ENCODE peak calls at places on chromosomes 4 and X, in six cellular contexts. J is NB4, P is K562, W is HepG2, I is A549, H is endothelial cell of umbilical vein. Q is an unnamed sample.

GRCh38 chr4:55512922-55513571 is 33.7 kb downstream of the CLOCK start:
- DNase-seq in H (no peak), W (peak; percentile 20), P (no peak), I (no peak), J (no peak), Q (no peak)

GRCh38 chr4:36067116-36067515 is 177.2 kb downstream of the ARAP2 start:
- DNase-seq in P (no peak), H (no peak), W (no peak), J (peak; percentile 19), I (no peak), Q (no peak)

GRCh38 chr4:81030617-81031388 is at the start of gene BMP3:
- DNase-seq in P (no peak), H (no peak), W (no peak), J (no peak), I (no peak), Q (no peak)

GRCh38 chrX:21638311-21638710 is 19.8 kb downstream of the KLHL34 start:
- DNase-seq in H (no peak), P (no peak), J (no peak), W (no peak), I (no peak), Q (no peak)

GRCh38 chrX:134396174-134396573 is 63.8 kb upstream of the HPRT1 start:
- DNase-seq in P (peak; percentile 12), J (peak; percentile 22), W (no peak), I (peak; percentile 14), H (peak; percentile 16), Q (no peak)

GRCh38 chr4:126627255-126627654 is 1005.5 kb upstream of the INTU start:
- DNase-seq in P (no peak), I (no peak), J (peak; percentile 13), H (peak; percentile 44), W (no peak), Q (no peak)

GRCh38 chr4:118034061-118034785 is at the start of gene NDST3:
- DNase-seq in P (no peak), H (peak; percentile 62), J (peak; percentile 82), W (peak; percentile 32), I (peak; percentile 44), Q (no peak)

GRCh38 chrX:41145920-41146608 is 60.8 kb downstream of the USP9X start:
- DNase-seq in I (no peak), J (peak; percentile 27), W (no peak), P (no peak), H (peak; percentile 69), Q (no peak)

GRCh38 chr4:7344650-7345049 is 90.1 kb downstream of the PSAPL1 start:
- DNase-seq in H (no peak), I (no peak), J (no peak), P (no peak), W (no peak), Q (no peak)

GRCh38 chr4:186326391-186326790 is 60.4 kb downstream of the F11 start:
- DNase-seq in W (no peak), P (no peak), J (no peak), H (no peak), I (no peak), Q (no peak)

GRCh38 chrX:48468247-48468671 is 1.8 kb downstream of the SLC38A5 start:
- DNase-seq in W (no peak), I (no peak), H (no peak), J (peak; percentile 74), P (peak; percentile 77), Q (no peak)

GRCh38 chrX:70592091-70592490 is 147.5 kb downstream of the DLG3 start:
- DNase-seq in I (peak; percentile 14), W (no peak), J (peak; percentile 9), H (peak; percentile 1), P (no peak), Q (no peak)

GRCh38 chr4:55444822-55445221 is 49.1 kb downstream of the TMEM165 start:
- DNase-seq in H (peak; percentile 31), J (peak; percentile 31), W (peak; percentile 7), I (no peak), P (no peak), Q (no peak)

GRCh38 chr4:149549911-149550310 is 265.7 kb downstream of the IQCM start:
- DNase-seq in W (no peak), H (no peak), I (no peak), P (no peak), J (no peak), Q (no peak)

GRCh38 chr4:158949094-158949493 is 153.8 kb upstream of the RAPGEF2 start:
- DNase-seq in H (peak; percentile 82), J (no peak), W (no peak), P (no peak), I (no peak), Q (no peak)

GRCh38 chrX:1242901-1243402 is 25.7 kb upstream of the CSF2RA start:
- DNase-seq in H (no peak), P (no peak), J (peak; percentile 32), I (no peak), W (no peak), Q (peak; percentile 51)

GRCh38 chr4:142095886-142096605 is 459.7 kb downstream of the IL15 start:
- DNase-seq in H (peak; percentile 94), P (no peak), W (no peak), J (no peak), I (peak; percentile 49), Q (no peak)

GRCh38 chrX:46831620-46832327 is 5.1 kb upstream of the RP2 start:
- DNase-seq in W (no peak), P (no peak), H (no peak), I (no peak), J (no peak), Q (no peak)

GRCh38 chrX:24314019-24314635 is at the start of gene SUPT20HL2:
- DNase-seq in H (no peak), J (no peak), W (no peak), I (no peak), P (no peak), Q (no peak)

GRCh38 chr4:70280567-70280966 is 38.2 kb downstream of the CSN3 start:
- DNase-seq in H (no peak), W (no peak), P (no peak), J (no peak), I (no peak), Q (no peak)

GRCh38 chrX:45774961-45775360 is 574.3 kb upstream of the DIPK2B start:
- DNase-seq in I (no peak), J (peak; percentile 68), P (no peak), H (peak; percentile 79), W (no peak), Q (no peak)

GRCh38 chr4:74267998-74268606 is 40.2 kb upstream of the EPGN start:
- DNase-seq in W (no peak), J (no peak), H (peak; percentile 14), I (no peak), P (no peak), Q (no peak)

GRCh38 chr4:19883841-19884240 is 367.9 kb upstream of the SLIT2 start:
- DNase-seq in W (no peak), H (no peak), P (no peak), J (no peak), I (no peak), Q (no peak)

GRCh38 chr4:24094726-24095125 is 204.9 kb upstream of the PPARGC1A start:
- DNase-seq in J (no peak), H (no peak), P (no peak), W (no peak), I (no peak), Q (no peak)

GRCh38 chrX:31057291-31057690 is 14.6 kb downstream of the FTHL17 start:
- DNase-seq in P (no peak), W (no peak), I (no peak), J (no peak), H (no peak), Q (no peak)

GRCh38 chrX:98568795-98569194 is 1685.1 kb downstream of the RPA4 start:
- DNase-seq in I (no peak), W (no peak), H (no peak), J (no peak), P (no peak), Q (no peak)

GRCh38 chr4:76307670-76308014 is 1.1 kb downstream of the STBD1 start:
- DNase-seq in J (no peak), P (no peak), I (no peak), W (no peak), H (no peak), Q (no peak)
- TF ChIP-seq MYC in J (no peak), P (no peak), I (no peak), W (no peak), H (no peak), Q (no peak)

GRCh38 chr4:153651041-153651960 is 32.8 kb upstream of the TLR2 start:
- DNase-seq in J (peak; percentile 94), P (no peak), H (no peak), I (no peak), W (no peak), Q (no peak)
- TF ChIP-seq MYC in J (peak; percentile 12), P (no peak), H (no peak), I (no peak), W (no peak), Q (no peak)

DNA sequence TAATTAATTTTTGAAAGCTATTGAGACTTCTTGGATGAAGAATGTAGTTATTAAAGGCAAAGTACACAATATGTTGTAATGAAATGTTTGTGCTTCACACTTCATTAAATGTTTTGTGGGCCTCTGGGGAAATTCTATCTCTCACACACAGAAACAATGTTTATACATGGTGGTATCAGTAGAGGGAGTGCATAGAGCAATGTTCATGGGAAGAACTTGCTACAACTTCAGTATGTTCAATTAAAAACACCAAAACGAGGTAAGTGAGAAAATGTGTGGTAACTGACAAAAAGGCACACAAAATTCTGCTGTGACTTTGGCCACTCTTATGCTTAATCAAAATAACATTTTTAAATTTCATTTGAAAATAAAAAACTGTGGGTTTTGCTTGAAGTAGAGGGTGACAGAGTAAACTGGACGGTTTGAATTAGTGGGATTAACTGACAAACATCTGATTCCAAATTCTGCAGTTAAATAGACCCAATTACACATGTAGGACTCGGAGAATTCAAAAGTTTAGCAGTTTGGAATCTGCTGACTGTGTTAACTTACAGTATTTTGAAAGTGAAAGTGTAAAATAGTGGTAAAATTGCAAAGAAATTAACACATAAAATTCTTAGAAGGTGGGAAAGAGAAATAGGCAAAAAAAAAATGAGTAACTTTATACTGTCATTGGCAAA is 111.4 kb upstream of the TTC29 start:
- DNase-seq in J (peak; percentile 43), W (no peak), I (no peak), H (peak; percentile 45), P (no peak), Q (no peak)
- TF ChIP-seq MYC in J (no peak), W (no peak), I (no peak), H (no peak), P (no peak), Q (no peak)

GRCh38 chrX:39016551-39016950 is 215.3 kb downstream of the MID1IP1 start:
- DNase-seq in J (no peak), I (no peak), P (no peak), W (no peak), H (no peak), Q (no peak)

GRCh38 chrX:39008554-39008953 is 207.3 kb downstream of the MID1IP1 start:
- DNase-seq in H (no peak), W (no peak), I (no peak), J (peak; percentile 76), P (no peak), Q (no peak)

GRCh38 chrX:39012561-39013209 is 211.4 kb downstream of the MID1IP1 start:
- DNase-seq in J (no peak), I (no peak), H (no peak), W (no peak), P (no peak), Q (no peak)

GRCh38 chrX:39017062-39017461 is 215.8 kb downstream of the MID1IP1 start:
- DNase-seq in J (no peak), I (no peak), W (peak; percentile 3), P (no peak), H (no peak), Q (no peak)

GRCh38 chrX:39011454-39012204 is 210.4 kb downstream of the MID1IP1 start:
- DNase-seq in I (no peak), P (no peak), J (no peak), W (no peak), H (peak; percentile 1), Q (no peak)
- TF ChIP-seq MYC in I (no peak), P (no peak), J (no peak), W (no peak), H (no peak), Q (no peak)

Q was measured in GM12878.